ENCODE peak calls at places on chromosomes 2 and 18, in nine cellular contexts. C, Z, A, Q, U, P, T, S and H are unnamed samples.

GRCh38 chr18:77422974-77423373 is 173.3 kb downstream of the GALR1 start:
- DNase-seq in C (no peak), Q (peak; percentile 4), S (no peak), T (no peak), U (no peak), Z (no peak), A (no peak), P (no peak), H (no peak)

GRCh38 chr18:36812686-36813085 is 16.1 kb downstream of the TPGS2 start:
- DNase-seq in S (no peak), Z (no peak), U (no peak), C (no peak), Q (no peak), P (no peak), A (no peak), T (no peak), H (no peak)

GRCh38 chr2:70141754-70142589 is 48.8 kb downstream of the C2orf42 start:
- DNase-seq in Q (peak; percentile 84), P (peak; percentile 60), U (no peak), S (no peak), C (peak; percentile 32), A (no peak), T (no peak), Z (peak; percentile 70), H (no peak)

GRCh38 chr18:58175122-58175687 is 131.2 kb downstream of the NEDD4L start:
- DNase-seq in C (no peak), U (no peak), T (no peak), Q (no peak), S (no peak), Z (no peak), A (no peak), P (no peak), H (no peak)

GRCh38 chr2:98445167-98445522 is 487 bp downstream of the INPP4A start:
- DNase-seq in Q (no peak), Z (no peak), T (no peak), U (no peak), C (no peak), A (peak; percentile 48), P (peak; percentile 24), S (no peak), H (no peak)

GRCh38 chr2:120432293-120432975 is 86.5 kb downstream of the INHBB start:
- DNase-seq in U (no peak), C (no peak), T (no peak), Z (peak; percentile 34), A (no peak), Q (no peak), S (no peak), P (no peak), H (no peak)

GRCh38 chr2:241935314-241935713 is 65.8 kb downstream of the RTP5 start:
- DNase-seq in P (peak; percentile 71), Z (no peak), A (peak; percentile 73), S (peak; percentile 56), Q (peak; percentile 18), T (no peak), C (peak; percentile 3), U (no peak), H (no peak)

GRCh38 chr18:75167759-75168211 is 41.2 kb downstream of the PTGR3 start:
- DNase-seq in Q (no peak), C (no peak), A (no peak), S (no peak), U (peak; percentile 94), Z (no peak), P (no peak), T (no peak), H (no peak)

GRCh38 chr2:98936133-98936916 is at the start of gene CRACDL:
- DNase-seq in Z (no peak), Q (no peak), T (no peak), S (no peak), P (peak; percentile 53), C (no peak), U (no peak), A (peak; percentile 62), H (no peak)

GRCh38 chr2:230785346-230785745 is 72.7 kb downstream of the CAB39 start:
- DNase-seq in A (no peak), Q (no peak), T (no peak), U (no peak), P (no peak), S (no peak), C (no peak), Z (no peak), H (no peak)

GRCh38 chr2:47908682-47909081 is 2.4 kb upstream of the FBXO11 start:
- DNase-seq in Q (no peak), S (no peak), Z (no peak), U (no peak), A (no peak), T (no peak), C (no peak), P (no peak), H (no peak)

GRCh38 chr2:47906261-47907096 is at the start of gene FBXO11:
- DNase-seq in Z (peak; percentile 98), P (peak; percentile 99), U (peak; percentile 98), Q (peak; percentile 99), C (peak; percentile 97), T (peak; percentile 86), S (peak; percentile 95), A (peak; percentile 99), H (peak; percentile 94)

GRCh38 chr2:47905454-47906260 is 641 bp downstream of the FBXO11 start:
- DNase-seq in P (no peak), S (no peak), T (no peak), A (peak; percentile 67), Q (peak; percentile 81), U (peak; percentile 82), C (no peak), Z (peak; percentile 34), H (peak; percentile 11)

GRCh38 chr2:47904903-47905453 is 1.3 kb downstream of the FBXO11 start:
- DNase-seq in P (peak; percentile 21), A (no peak), Q (peak; percentile 22), C (no peak), Z (no peak), U (no peak), S (no peak), T (no peak), H (no peak)

GRCh38 chr2:47907097-47907781 is 941 bp upstream of the FBXO11 start:
- DNase-seq in Q (peak; percentile 25), C (no peak), P (no peak), A (peak; percentile 27), S (no peak), Z (no peak), U (no peak), T (no peak), H (no peak)
- TF ChIP-seq CTCF in Q (no peak), C (no peak), P (no peak), A (no peak), S (no peak), Z (no peak), U (no peak), T (peak; percentile 39), H (no peak)

GRCh38 chr2:71683070-71683469 is 229.7 kb downstream of the DYSF start:
- DNase-seq in A (no peak), P (no peak), Q (no peak), T (no peak), Z (no peak), U (peak; percentile 47), C (no peak), S (no peak), H (no peak)
- TF ChIP-seq CTCF in A (no peak), P (no peak), Q (no peak), T (no peak), Z (no peak), U (no peak), C (no peak), S (no peak), H (no peak)

DNA sequence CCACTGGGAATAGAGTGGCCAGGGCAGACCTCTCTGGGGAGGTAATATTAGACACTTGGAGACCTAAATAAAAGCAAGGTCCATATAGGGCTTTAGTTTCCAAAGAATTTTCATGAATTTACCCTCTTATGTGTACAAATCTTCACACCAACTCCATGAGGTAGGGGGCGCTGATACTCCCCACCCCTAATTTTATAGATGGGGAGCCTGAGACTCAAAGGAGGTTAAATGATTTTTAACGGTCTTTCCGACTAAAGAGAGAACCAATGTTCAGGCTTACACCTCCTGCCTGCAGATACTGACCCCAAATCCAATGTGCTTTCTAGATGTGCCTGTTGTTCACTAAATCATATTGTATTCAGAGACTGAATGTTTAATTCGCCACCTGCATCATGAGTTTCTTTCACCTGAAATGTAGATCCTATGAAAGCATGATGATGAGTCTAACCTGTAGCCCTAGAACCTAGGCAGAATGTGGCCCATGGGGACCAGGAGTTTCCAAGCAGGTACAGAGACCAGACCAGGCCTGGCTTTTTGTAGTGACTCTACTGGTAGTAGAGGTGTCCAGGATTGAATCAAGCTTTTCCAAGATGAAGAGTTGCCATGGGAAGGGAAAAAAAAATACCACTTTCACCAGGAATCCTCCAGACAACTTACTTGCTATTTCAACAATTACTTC is 16.8 kb upstream of the PAX3 start:
- DNase-seq in Z (no peak), C (no peak), S (no peak), P (no peak), A (no peak), T (no peak), Q (no peak), U (no peak), H (no peak)
- TF ChIP-seq CTCF in Z (peak; percentile 56), C (peak; percentile 19), S (no peak), P (peak; percentile 19), A (no peak), T (peak; percentile 41), Q (peak; percentile 12), U (no peak), H (peak; percentile 25)

GRCh38 chr18:23614891-23615290 is 28.6 kb upstream of the NPC1 start:
- DNase-seq in Z (no peak), Q (no peak), S (no peak), C (no peak), U (no peak), A (no peak), P (no peak), T (no peak), H (no peak)

GRCh38 chr18:23617412-23618009 is 31.2 kb upstream of the NPC1 start:
- DNase-seq in A (no peak), Q (no peak), C (no peak), Z (no peak), S (no peak), P (no peak), T (no peak), U (no peak), H (no peak)

GRCh38 chr18:23616258-23616657 is 30.0 kb upstream of the NPC1 start:
- DNase-seq in Z (no peak), Q (no peak), T (no peak), A (no peak), P (no peak), C (no peak), S (no peak), U (no peak), H (no peak)

GRCh38 chr18:23619388-23619873 is 33.1 kb upstream of the NPC1 start:
- DNase-seq in U (no peak), A (peak; percentile 59), T (no peak), C (no peak), P (no peak), S (no peak), Z (no peak), Q (no peak), H (no peak)

DNA sequence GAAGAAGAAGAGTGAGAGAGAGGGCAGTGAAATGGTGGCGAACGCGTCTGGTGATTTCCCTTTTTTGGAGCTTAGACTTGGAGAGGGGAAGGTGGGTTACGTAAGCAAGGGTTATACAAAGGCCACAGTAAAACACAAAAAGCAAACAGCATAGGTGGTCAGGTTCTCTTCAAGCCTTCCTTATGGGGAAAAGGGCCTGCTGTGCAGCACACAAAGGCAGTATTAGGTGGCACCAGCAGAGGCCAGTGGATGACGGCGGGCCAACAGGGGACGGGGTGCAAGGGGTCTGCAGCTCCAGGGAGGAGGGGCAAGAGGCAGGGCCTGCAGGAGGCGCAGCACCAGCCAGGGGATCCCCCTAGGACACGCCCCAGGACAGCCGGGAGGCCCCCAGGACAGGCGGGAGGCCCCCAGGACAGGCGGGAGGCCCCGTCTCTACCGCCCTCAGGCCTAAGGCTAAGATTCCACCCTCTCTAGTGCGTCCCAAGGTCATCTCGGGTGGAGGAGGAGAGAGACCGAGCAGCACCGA is 32.6 kb upstream of the NPC1 start:
- DNase-seq in Z (peak; percentile 88), C (no peak), T (no peak), U (peak; percentile 65), Q (peak; percentile 55), S (no peak), P (no peak), A (no peak), H (no peak)
- TF ChIP-seq CTCF in Z (peak; percentile 45), C (no peak), T (no peak), U (no peak), Q (no peak), S (no peak), P (no peak), A (peak; percentile 1), H (peak; percentile 39)